ENCODE peak calls at places on chromosomes 12 and 14, in seven cellular contexts. P is non-pigmented ciliary epithelial cell; R is glutamatergic neuron; G is activated CD4-positive, alpha-beta T cell treated with anti-CD3 and anti-CD28 coated beads, Interleukin-2, amount 50 U/mL, for 4 hours; U is ascending aorta; F is dorsolateral prefrontal cortex; I is COR-L47. N is an unnamed sample.

GRCh38 chr12:75976913-75977312 is 54.7 kb downstream of the PHLDA1 start:
- DNase-seq in I (no peak), G (no peak), R (no peak), U (no peak), P (no peak), F (no peak), N (no peak)

GRCh38 chr14:91237219-91237618 is 7.3 kb downstream of the GPR68 start:
- DNase-seq in I (no peak), P (peak; percentile 71), F (no peak), R (no peak), G (no peak), U (no peak), N (no peak)

GRCh38 chr12:90499793-90500192 is 455.2 kb downstream of the CCER1 start:
- DNase-seq in R (no peak), I (no peak), G (no peak), F (no peak), U (no peak), P (no peak), N (no peak)

GRCh38 chr12:23098110-23099049 is 473.4 kb downstream of the ETNK1 start:
- DNase-seq in P (no peak), U (no peak), I (peak; percentile 37), R (no peak), G (no peak), F (no peak), N (no peak)

GRCh38 chr12:128637616-128638606 is 185.8 kb downstream of the SLC15A4 start:
- DNase-seq in R (no peak), P (no peak), G (no peak), F (no peak), I (no peak), U (no peak), N (no peak)

GRCh38 chr12:65720739-65721138 is 103.5 kb upstream of the HMGA2 start:
- DNase-seq in G (no peak), R (peak; percentile 20), P (no peak), F (no peak), I (no peak), U (no peak), N (no peak)

GRCh38 chr12:90305379-90305778 is 596.7 kb upstream of the ATP2B1 start:
- DNase-seq in R (no peak), G (no peak), U (no peak), F (no peak), P (no peak), I (no peak), N (no peak)

GRCh38 chr12:46983393-46983793 is 96.0 kb upstream of the PCED1B start:
- DNase-seq in G (no peak), I (no peak), P (no peak), R (no peak), F (no peak), U (no peak), N (no peak)

GRCh38 chr14:94125659-94126418 is 3.6 kb downstream of the IFI27L2 start:
- DNase-seq in U (peak; percentile 21), I (no peak), R (no peak), P (no peak), G (no peak), F (no peak), N (no peak)

GRCh38 chr12:53173085-53173715 is 7.3 kb upstream of the ZNF740 start:
- DNase-seq in F (no peak), R (no peak), U (peak; percentile 46), I (no peak), G (no peak), P (no peak), N (no peak)

GRCh38 chr14:88422919-88423318 is 37.5 kb downstream of the SPATA7 start:
- DNase-seq in G (no peak), F (no peak), P (peak; percentile 34), R (no peak), I (no peak), U (no peak), N (no peak)

GRCh38 chr12:92337128-92337527 is 191.5 kb upstream of the BTG1 start:
- DNase-seq in R (no peak), I (no peak), P (no peak), G (no peak), F (no peak), U (no peak), N (no peak)

GRCh38 chr12:112645586-112645985 is 146.0 kb upstream of the RPH3A start:
- DNase-seq in P (no peak), F (no peak), U (no peak), I (no peak), G (no peak), R (no peak), N (no peak)

GRCh38 chr12:10220398-10221077 is 7.9 kb downstream of the GABARAPL1 start:
- DNase-seq in R (no peak), F (peak; percentile 54), P (peak; percentile 20), G (no peak), U (peak; percentile 89), I (no peak), N (no peak)

GRCh38 chr14:103016071-103016470 is 41.3 kb downstream of the CDC42BPB start:
- DNase-seq in U (peak; percentile 62), G (no peak), I (peak; percentile 62), F (no peak), P (no peak), R (no peak), N (no peak)

GRCh38 chr12:15393037-15393436 is 70.7 kb downstream of the PTPRO start:
- DNase-seq in R (no peak), G (no peak), U (no peak), P (no peak), F (no peak), I (no peak), N (no peak)

GRCh38 chr12:65699251-65699650 is 125.0 kb upstream of the HMGA2 start:
- DNase-seq in U (no peak), R (no peak), P (no peak), F (no peak), G (no peak), I (no peak), N (no peak)

GRCh38 chr12:108825205-108825950 is 32.0 kb downstream of the SSH1 start:
- DNase-seq in F (no peak), P (no peak), U (no peak), R (no peak), G (no peak), I (no peak), N (no peak)

GRCh38 chr14:68523994-68524725 is 268.7 kb downstream of the ZFP36L1 start:
- DNase-seq in G (no peak), P (no peak), I (no peak), U (no peak), R (no peak), F (no peak), N (no peak)

GRCh38 chr12:113918306-113918705 is 47.8 kb downstream of the RBM19 start:
- DNase-seq in G (no peak), R (no peak), F (no peak), I (no peak), U (no peak), P (no peak), N (no peak)

GRCh38 chr12:122323311-122324019 is 57.2 kb upstream of the VPS33A start:
- DNase-seq in I (no peak), U (no peak), F (no peak), P (no peak), R (no peak), G (no peak), N (no peak)

GRCh38 chr14:64800000-64800399 is 79.7 kb downstream of the SPTB start:
- DNase-seq in U (no peak), P (no peak), G (no peak), I (peak; percentile 16), R (no peak), F (no peak), N (no peak)

GRCh38 chr12:122841544-122842321 is 6.5 kb downstream of the HIP1R start:
- DNase-seq in R (no peak), P (no peak), U (no peak), I (no peak), F (peak; percentile 64), G (no peak), N (no peak)